ENCODE peak calls at places on chromosomes 16 and 17, in six cellular contexts. X is HepG2, M is GM12891, T is H1, C is K562, S is GM12878. P is an unnamed sample.

GRCh38 chr16:19384656-19385055 is 33.0 kb upstream of the TMC5 start:
- DNase-seq in T (no peak), X (no peak), S (no peak), C (no peak), M (no peak), P (no peak)

GRCh38 chr16:16868727-16869126 is 489.8 kb downstream of the NPIPA7 start:
- DNase-seq in C (no peak), T (no peak), X (no peak), M (no peak), S (no peak), P (no peak)

GRCh38 chr16:64132686-64133085 is 989.2 kb downstream of the CDH11 start:
- DNase-seq in M (no peak), X (no peak), S (no peak), C (no peak), T (no peak), P (no peak)

GRCh38 chr17:77400445-77400870 is 259.7 kb downstream of the SEC14L1 start:
- DNase-seq in M (peak), C (peak), T (no peak), S (no peak), X (no peak), P (peak)

GRCh38 chr16:27408602-27409031 is 6.6 kb downstream of the IL21R start:
- DNase-seq in C (no peak), X (no peak), S (peak), T (no peak), M (no peak), P (no peak)

GRCh38 chr16:6611535-6611934 is 721.1 kb upstream of the RBFOX1 start:
- DNase-seq in T (peak), S (no peak), M (no peak), C (peak), X (no peak), P (no peak)

GRCh38 chr17:63474174-63474913 is 2.5 kb upstream of the ACE start:
- DNase-seq in S (no peak), M (no peak), T (no peak), C (no peak), X (no peak), P (no peak)

GRCh38 chr17:7845359-7846062 is 9.4 kb upstream of the TMEM88 start:
- DNase-seq in M (no peak), S (no peak), T (no peak), C (no peak), X (no peak), P (no peak)

GRCh38 chr16:85615014-85615851 is 2.1 kb downstream of the GSE1 start:
- DNase-seq in C (no peak), T (no peak), S (no peak), X (peak), M (no peak), P (no peak)

GRCh38 chr17:49871211-49871610 is 23.3 kb upstream of the TAC4 start:
- DNase-seq in C (no peak), M (no peak), X (no peak), S (no peak), T (no peak), P (no peak)

GRCh38 chr17:28518132-28518531 is 12.0 kb downstream of the FOXN1 start:
- DNase-seq in C (no peak), M (no peak), X (no peak), T (no peak), S (no peak), P (no peak)

GRCh38 chr17:13500947-13501346 is 100.8 kb downstream of the HS3ST3A1 start:
- DNase-seq in X (no peak), T (no peak), C (no peak), S (no peak), M (no peak), P (no peak)

GRCh38 chr17:79988163-79988971 is 47.3 kb downstream of the TBC1D16 start:
- DNase-seq in M (no peak), C (no peak), X (peak), S (no peak), T (no peak), P (no peak)

GRCh38 chr17:1399679-1400512 is at the start of gene YWHAE:
- DNase-seq in C (peak), M (peak), S (peak), T (peak), X (peak), P (peak)

GRCh38 chr17:40553694-40554534 is 11.4 kb downstream of the CCR7 start:
- DNase-seq in M (no peak), T (no peak), S (no peak), X (peak), C (peak), P (no peak)

GRCh38 chr17:12133183-12133582 is 112.5 kb downstream of the MAP2K4 start:
- DNase-seq in S (no peak), M (no peak), X (no peak), T (no peak), C (no peak), P (no peak)

GRCh38 chr16:82070656-82071369 is 35.8 kb downstream of the HSD17B2 start:
- DNase-seq in M (no peak), C (no peak), X (no peak), S (no peak), T (no peak), P (no peak)

GRCh38 chr17:47850692-47851573 is at the start of gene SP6:
- DNase-seq in C (peak), S (no peak), M (no peak), X (peak), T (no peak), P (no peak)

DNA sequence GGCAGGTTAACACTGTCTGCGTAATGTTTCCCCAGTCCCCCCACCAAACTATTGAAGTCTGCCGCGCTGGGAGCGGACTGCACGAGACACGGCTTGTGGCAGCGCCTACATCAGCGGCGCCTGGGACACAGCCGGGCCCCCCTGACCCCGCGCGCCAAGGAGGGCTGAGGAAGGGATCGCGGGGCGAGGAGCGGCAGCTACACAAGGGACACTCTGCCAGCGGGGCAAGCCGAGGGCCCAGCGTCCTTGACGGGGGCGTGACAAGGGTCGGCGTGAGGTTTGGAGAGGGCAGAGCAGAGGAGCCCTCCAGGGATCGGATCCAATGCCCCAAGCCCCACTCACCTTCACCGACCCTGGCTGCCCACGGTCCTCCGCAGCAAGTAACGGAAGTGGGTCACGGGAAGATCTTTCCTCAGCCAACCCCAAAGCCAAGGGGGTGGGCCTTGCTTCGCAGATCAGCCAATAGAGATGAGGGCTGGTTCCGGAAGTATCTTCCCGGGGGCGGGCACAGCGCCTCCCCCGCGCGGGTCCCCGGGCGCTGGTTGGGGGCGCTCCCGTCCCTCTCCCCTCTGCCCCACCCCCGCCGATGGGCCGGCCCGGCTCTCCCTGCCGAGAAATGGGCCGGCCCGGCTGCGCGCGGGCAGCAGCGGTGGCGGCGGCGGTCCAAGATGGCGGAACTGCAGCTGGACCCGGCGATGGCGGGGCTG is at the start of the genes ATP5PD and KCTD2:
- DNase-seq in S (peak), X (peak), M (peak), T (peak), C (peak), P (peak)
- TF ChIP-seq POLR2A in S (peak), X (peak), M (peak), T (peak), C (peak), P (peak)

GRCh38 chr16:55534773-55535172 is 25.9 kb downstream of the LPCAT2 start:
- DNase-seq in S (no peak), X (no peak), C (no peak), M (no peak), T (no peak), P (no peak)

GRCh38 chr16:55542459-55543082 is 23.9 kb upstream of the CAPNS2 start:
- DNase-seq in M (no peak), S (no peak), T (no peak), C (no peak), X (no peak), P (no peak)

GRCh38 chr16:55539488-55539887 is 27.0 kb upstream of the CAPNS2 start:
- DNase-seq in X (no peak), C (no peak), T (no peak), S (no peak), M (no peak), P (no peak)

GRCh38 chr16:55540221-55540620 is 26.3 kb upstream of the CAPNS2 start:
- DNase-seq in M (no peak), S (no peak), T (no peak), C (no peak), X (no peak), P (no peak)

GRCh38 chr16:55539049-55539448 is 27.4 kb upstream of the CAPNS2 start:
- DNase-seq in S (no peak), M (no peak), T (no peak), C (no peak), X (no peak), P (no peak)
- TF ChIP-seq TAF1 in S (no peak), M (no peak), T (no peak), C (no peak), X (no peak), P (no peak)

DNA sequence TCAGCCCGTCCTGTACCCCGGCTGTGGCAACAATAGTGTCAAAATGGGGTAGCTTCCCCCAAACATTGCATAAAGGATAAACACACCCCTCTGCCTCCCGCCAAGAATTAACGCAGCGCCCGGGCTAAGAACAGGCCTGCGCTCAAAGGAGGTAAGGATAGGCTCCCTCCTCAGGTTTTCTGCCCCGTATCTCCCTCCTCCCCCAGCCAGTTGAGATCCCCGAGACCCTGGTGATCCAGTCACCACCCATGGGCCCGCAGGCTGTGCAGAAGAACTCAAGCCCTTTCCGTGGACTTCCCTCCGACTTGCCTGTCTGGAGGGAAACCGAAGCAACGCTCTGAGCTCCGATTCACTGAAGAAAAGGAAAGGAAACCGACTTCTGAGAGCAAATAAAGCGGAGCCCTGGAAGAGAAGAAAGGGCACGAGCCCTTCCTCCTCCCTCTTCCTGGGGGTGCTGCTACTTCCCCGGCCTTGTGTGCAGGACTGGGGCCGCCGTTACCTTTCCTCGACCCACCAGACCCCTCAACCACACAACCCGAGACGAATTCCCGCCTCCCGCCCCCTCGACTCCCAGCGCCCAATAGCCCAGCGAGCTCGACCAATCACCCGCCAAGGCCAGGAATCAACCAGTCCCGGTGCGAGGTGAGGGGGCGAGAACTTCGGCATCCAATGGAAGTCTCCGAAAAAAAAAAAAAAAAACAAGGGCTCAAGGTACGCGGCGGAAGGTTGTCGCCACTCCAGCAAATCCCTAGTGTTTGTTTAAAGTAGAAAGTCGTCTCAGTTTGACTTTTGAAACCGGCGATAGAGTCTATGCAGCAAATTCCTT is at the start of gene BRIP1:
- DNase-seq in S (peak), M (peak), X (peak), C (peak), T (peak), P (peak)
- TF ChIP-seq POLR2AphosphoS5 in S (peak), M (peak), X (peak), C (peak), T (peak), P (peak)

GRCh38 chr16:11711662-11712061 is 31.0 kb downstream of the TXNDC11 start:
- DNase-seq in X (no peak), T (no peak), S (no peak), C (no peak), M (no peak), P (no peak)

GRCh38 chr16:11707679-11708197 is 34.9 kb downstream of the TXNDC11 start:
- DNase-seq in M (no peak), T (no peak), C (no peak), S (no peak), X (peak), P (no peak)

GRCh38 chr16:11705311-11705710 is 37.1 kb downstream of the SNN start:
- DNase-seq in X (no peak), C (no peak), S (no peak), T (no peak), M (no peak), P (no peak)

GRCh38 chr16:11708421-11708820 is 34.2 kb downstream of the TXNDC11 start:
- DNase-seq in S (no peak), M (no peak), T (no peak), X (no peak), C (no peak), P (no peak)

DNA sequence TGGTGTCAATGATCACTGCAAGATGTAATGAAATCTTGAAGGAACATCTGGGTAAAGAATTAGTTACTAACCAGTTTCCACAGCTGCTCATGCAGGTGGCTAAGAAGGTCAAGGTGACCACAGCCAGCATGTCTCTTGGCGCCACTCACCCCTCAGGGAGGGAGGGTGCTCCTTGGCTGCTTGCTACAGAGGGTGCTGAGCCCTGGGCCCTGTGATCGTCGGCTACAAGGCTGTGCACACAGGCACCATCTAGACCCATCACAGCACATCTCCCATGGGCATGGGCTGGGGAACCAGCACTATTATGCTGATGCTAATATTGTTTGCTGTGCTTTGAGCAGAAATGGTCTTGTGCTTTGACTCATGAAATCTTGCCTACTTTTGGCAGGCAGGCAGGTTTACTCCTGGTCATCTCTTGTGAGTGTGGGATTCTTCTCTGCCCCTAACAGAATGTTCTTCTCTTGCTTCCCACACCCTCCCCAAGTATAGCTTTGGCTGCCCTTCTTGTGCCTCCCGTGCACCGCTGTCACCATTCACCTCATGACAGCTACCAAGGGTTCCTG is 36.4 kb downstream of the TXNDC11 start:
- DNase-seq in C (peak), T (no peak), M (no peak), S (no peak), X (no peak), P (no peak)
- TF ChIP-seq POLR2A in C (no peak), T (no peak), M (no peak), S (peak), X (no peak), P (peak)

P was measured in GM12892.